ENCODE peak calls at places on chromosomes 2 and 18, in five cellular contexts. P is SK-N-SH, V is HepG2, G is K562, M is A549. Q is an unnamed sample.

GRCh38 chr2:2561346-2562095 is 230.4 kb upstream of the MYT1L start:
- DNase-seq in M (no peak), P (no peak), G (no peak), V (no peak), Q (no peak)

GRCh38 chr2:4291430-4291829 is 588.1 kb downstream of the DCDC2C start:
- DNase-seq in P (no peak), M (no peak), G (no peak), V (no peak), Q (no peak)

GRCh38 chr18:63443820-63444219 is 21.5 kb upstream of the VPS4B start:
- DNase-seq in V (no peak), P (no peak), M (no peak), G (no peak), Q (no peak)

GRCh38 chr2:73018188-73018825 is 53.2 kb downstream of the SFXN5 start:
- DNase-seq in V (no peak), M (no peak), P (no peak), G (no peak), Q (no peak)

GRCh38 chr2:103656558-103656957 is 894.7 kb downstream of the TMEM182 start:
- DNase-seq in P (no peak), M (no peak), G (no peak), V (no peak), Q (no peak)

GRCh38 chr18:68034293-68034692 is 517.8 kb upstream of the DSEL start:
- DNase-seq in V (no peak), G (no peak), P (peak; percentile 4), M (no peak), Q (no peak)

GRCh38 chr2:187580462-187581124 is 26.4 kb upstream of the TFPI start:
- DNase-seq in P (peak; percentile 30), M (peak; percentile 84), G (peak; percentile 31), V (peak; percentile 76), Q (no peak)

GRCh38 chr2:10335046-10335840 is 32.5 kb downstream of the HPCAL1 start:
- DNase-seq in P (no peak), M (no peak), G (no peak), V (no peak), Q (no peak)

DNA sequence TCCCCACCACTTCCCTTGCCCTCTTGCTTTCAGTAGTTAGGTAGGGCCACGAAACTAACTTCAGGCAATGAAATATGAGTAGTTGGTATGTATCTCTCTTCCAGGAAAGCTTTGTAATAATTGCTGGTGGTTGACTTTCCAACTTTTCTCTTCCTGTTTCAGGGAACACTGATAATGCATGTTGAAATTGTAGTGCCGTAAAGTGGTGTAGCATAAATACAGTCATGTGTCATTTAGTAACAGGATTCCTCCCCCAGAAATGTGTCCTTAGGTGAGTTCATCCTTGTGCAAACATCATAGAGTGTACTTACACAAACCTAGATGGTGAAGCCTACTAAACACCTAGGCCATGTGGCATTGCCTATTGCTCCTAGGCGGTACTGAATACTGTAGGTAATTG is 429.2 kb downstream of the PID1 start:
- DNase-seq in P (no peak), V (no peak), M (no peak), G (no peak), Q (no peak)
- TF ChIP-seq EP300 in P (no peak), V (no peak), M (no peak), G (no peak), Q (no peak)

GRCh38 chr2:18912225-18912888 is 323.0 kb upstream of the NT5C1B start:
- DNase-seq in G (no peak), M (peak; percentile 18), V (peak; percentile 40), P (no peak), Q (no peak)
- TF ChIP-seq EP300 in G (no peak), M (no peak), V (no peak), P (no peak), Q (no peak)

DNA sequence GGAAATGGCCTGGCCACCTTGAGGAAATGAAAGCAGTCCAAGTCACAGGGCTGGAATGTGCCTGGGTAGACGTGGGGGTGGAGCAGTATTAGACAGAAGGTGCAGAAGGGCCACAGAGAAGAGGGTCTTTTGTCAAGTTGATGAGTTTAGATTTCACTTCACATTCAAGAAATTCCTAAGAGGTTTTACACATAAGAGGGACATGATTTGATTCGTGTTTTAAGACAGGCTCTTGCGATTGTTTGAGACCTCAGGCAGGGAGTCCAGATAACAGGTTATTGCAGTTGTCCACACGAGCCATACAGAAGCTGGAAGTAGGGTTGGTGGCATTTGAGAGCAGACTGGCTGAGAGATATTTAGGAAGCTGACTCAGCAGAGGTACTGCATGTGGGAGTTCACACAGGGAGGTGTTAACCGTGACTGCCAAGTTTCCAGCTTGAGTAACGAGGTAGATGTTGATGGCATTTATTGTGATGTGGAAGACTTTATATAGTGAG is 64.6 kb downstream of the NEB start:
- DNase-seq in V (no peak), P (no peak), G (peak; percentile 25), M (no peak), Q (no peak)
- TF ChIP-seq EP300 in V (no peak), P (no peak), G (peak; percentile 54), M (no peak), Q (no peak)

GRCh38 chr2:38514603-38515154 is 88.0 kb downstream of the HNRNPLL start:
- DNase-seq in P (no peak), G (no peak), V (no peak), M (no peak), Q (no peak)
- TF ChIP-seq EP300 in P (no peak), G (no peak), V (no peak), M (no peak), Q (no peak)

Q was measured in transverse colon.